ENCODE peak calls at places on chromosomes 11 and 22, in five cellular contexts. One of them, this sample, is unnamed.

GRCh38 chr11:3230636-3231549 is 1.3 kb downstream of the MRGPRE start:
- DNase-seq in A673: no peak
- DNase-seq in lower lobe of right lung: no peak
- DNase-seq in PC-3: no peak
- DNase-seq in A549: no peak
- DNase-seq in this sample: no peak

GRCh38 chr11:63623513-63624140 is 9.4 kb upstream of the PLAAT3 start:
- DNase-seq in A673: no peak
- DNase-seq in lower lobe of right lung: no peak
- DNase-seq in PC-3: no peak
- DNase-seq in A549: no peak
- DNase-seq in this sample: no peak

GRCh38 chr11:18749681-18750319 is 23.8 kb upstream of the IGSF22 start:
- DNase-seq in A673: peak
- DNase-seq in lower lobe of right lung: no peak
- DNase-seq in PC-3: peak
- DNase-seq in A549: peak
- DNase-seq in this sample: no peak

GRCh38 chr11:1014276-1014675 is 22.2 kb downstream of the MUC6 start:
- DNase-seq in A673: no peak
- DNase-seq in lower lobe of right lung: no peak
- DNase-seq in PC-3: no peak
- DNase-seq in A549: no peak
- DNase-seq in this sample: no peak

GRCh38 chr11:123185326-123185725 is 9.7 kb downstream of the CLMP start:
- DNase-seq in A673: no peak
- DNase-seq in lower lobe of right lung: no peak
- DNase-seq in PC-3: no peak
- DNase-seq in A549: no peak
- DNase-seq in this sample: no peak

GRCh38 chr22:49705631-49706352 is 121.9 kb downstream of the BRD1 start:
- DNase-seq in A673: no peak
- DNase-seq in lower lobe of right lung: no peak
- DNase-seq in PC-3: no peak
- DNase-seq in A549: no peak
- DNase-seq in this sample: no peak

GRCh38 chr22:27801197-27801615 is 350 bp downstream of the MN1 start:
- DNase-seq in A673: peak
- DNase-seq in lower lobe of right lung: no peak
- DNase-seq in PC-3: peak
- DNase-seq in A549: peak
- DNase-seq in this sample: no peak

GRCh38 chr11:26028294-26028954 is 303.5 kb upstream of the ANO3 start:
- DNase-seq in A673: no peak
- DNase-seq in lower lobe of right lung: no peak
- DNase-seq in PC-3: peak
- DNase-seq in A549: peak
- DNase-seq in this sample: no peak

GRCh38 chr11:103085758-103086365 is 6.1 kb downstream of the DCUN1D5 start:
- DNase-seq in A673: no peak
- DNase-seq in lower lobe of right lung: no peak
- DNase-seq in PC-3: no peak
- DNase-seq in A549: no peak
- DNase-seq in this sample: no peak

GRCh38 chr11:87239001-87239400 is 201.3 kb downstream of the TMEM135 start:
- DNase-seq in A673: no peak
- DNase-seq in lower lobe of right lung: no peak
- DNase-seq in PC-3: no peak
- DNase-seq in A549: no peak
- DNase-seq in this sample: no peak

GRCh38 chr22:23281406-23282088 is 101.2 kb downstream of the BCR start:
- DNase-seq in A673: peak
- DNase-seq in lower lobe of right lung: peak
- DNase-seq in PC-3: peak
- DNase-seq in A549: peak
- DNase-seq in this sample: peak

GRCh38 chr11:119319136-119319701 is 2.3 kb upstream of the MCAM start:
- DNase-seq in A673: no peak
- DNase-seq in lower lobe of right lung: no peak
- DNase-seq in PC-3: no peak
- DNase-seq in A549: no peak
- DNase-seq in this sample: no peak

GRCh38 chr11:119316017-119316728 is 757 bp downstream of the MCAM start:
- DNase-seq in A673: peak
- DNase-seq in lower lobe of right lung: no peak
- DNase-seq in PC-3: peak
- DNase-seq in A549: no peak
- DNase-seq in this sample: no peak

GRCh38 chr11:119316729-119317591 is at the start of gene MCAM:
- DNase-seq in A673: peak
- DNase-seq in lower lobe of right lung: no peak
- DNase-seq in PC-3: peak
- DNase-seq in A549: no peak
- DNase-seq in this sample: no peak

GRCh38 chr11:119318240-119319135 is 1.6 kb upstream of the MCAM start:
- DNase-seq in A673: no peak
- DNase-seq in lower lobe of right lung: no peak
- DNase-seq in PC-3: peak
- DNase-seq in A549: no peak
- DNase-seq in this sample: peak

DNA sequence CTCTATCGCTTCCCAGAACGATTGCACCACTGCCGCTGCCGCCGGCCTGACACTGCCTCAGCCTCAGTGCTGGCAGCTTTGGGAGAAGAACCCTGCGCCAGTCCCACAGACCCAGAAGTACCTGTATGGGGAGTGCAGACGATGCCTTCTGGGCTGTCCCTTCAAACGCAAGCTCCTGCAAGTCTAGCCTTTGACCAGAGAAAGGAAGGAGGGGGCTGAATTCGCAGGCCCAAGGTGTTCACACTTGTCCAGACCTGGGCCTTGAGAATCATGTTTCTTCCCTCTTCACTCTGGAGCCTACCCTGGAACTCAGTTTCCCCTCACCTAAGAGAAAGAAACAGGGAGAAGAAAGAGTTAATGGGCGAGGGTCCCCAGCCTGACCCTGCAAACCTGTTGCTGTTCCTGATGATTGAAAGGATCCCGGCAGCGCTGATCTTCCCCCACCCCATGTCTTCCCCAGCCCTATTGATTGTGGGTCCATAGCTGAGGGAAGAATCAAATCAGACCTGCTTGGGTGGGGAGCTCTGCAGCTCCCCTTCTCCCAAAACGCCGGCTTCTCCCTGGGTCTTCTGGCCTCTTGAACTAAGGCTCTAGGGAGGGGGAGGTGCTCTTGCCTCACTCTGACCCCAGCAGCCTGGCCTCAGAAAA is 786 bp upstream of the MCAM start:
- DNase-seq in A673: no peak
- DNase-seq in lower lobe of right lung: no peak
- DNase-seq in PC-3: no peak
- DNase-seq in A549: no peak
- DNase-seq in this sample: no peak
- H3K4me3 ChIP-seq in A673: peak
- H3K4me3 ChIP-seq in lower lobe of right lung: peak
- H3K4me3 ChIP-seq in PC-3: peak
- H3K4me3 ChIP-seq in A549: no peak
- H3K4me3 ChIP-seq in this sample: peak

DNA sequence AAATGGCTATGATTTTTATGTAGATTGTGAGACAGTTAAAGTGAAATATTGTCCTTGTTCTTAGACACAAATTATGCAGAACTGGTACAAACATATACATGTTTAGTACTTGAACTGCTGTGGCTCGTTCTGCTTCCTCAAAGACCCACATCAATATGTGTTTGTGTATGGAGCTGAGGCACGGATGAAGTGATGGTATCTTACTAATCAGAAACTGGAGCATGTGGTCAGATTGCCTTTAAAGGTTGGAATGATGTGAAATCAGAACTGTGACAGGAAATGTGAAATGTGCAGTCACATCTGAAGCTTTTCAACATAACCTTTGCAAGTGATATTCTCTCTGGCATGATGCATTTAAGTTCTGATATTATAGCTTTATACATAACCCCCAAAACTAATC is 130.5 kb downstream of the NAV2 start:
- DNase-seq in A673: no peak
- DNase-seq in lower lobe of right lung: no peak
- DNase-seq in PC-3: no peak
- DNase-seq in A549: no peak
- DNase-seq in this sample: no peak
- H3K4me3 ChIP-seq in A673: no peak
- H3K4me3 ChIP-seq in lower lobe of right lung: no peak
- H3K4me3 ChIP-seq in PC-3: no peak
- H3K4me3 ChIP-seq in A549: no peak
- H3K4me3 ChIP-seq in this sample: no peak

GRCh38 chr11:73240190-73240781 is 22.2 kb downstream of the P2RY2 start:
- DNase-seq in A673: no peak
- DNase-seq in lower lobe of right lung: no peak
- DNase-seq in PC-3: no peak
- DNase-seq in A549: no peak
- DNase-seq in this sample: no peak

GRCh38 chr11:73241300-73241699 is 23.2 kb downstream of the P2RY2 start:
- DNase-seq in A673: no peak
- DNase-seq in lower lobe of right lung: no peak
- DNase-seq in PC-3: no peak
- DNase-seq in A549: no peak
- DNase-seq in this sample: no peak

GRCh38 chr11:73244589-73245240 is 26.6 kb downstream of the P2RY2 start:
- DNase-seq in A673: no peak
- DNase-seq in lower lobe of right lung: no peak
- DNase-seq in PC-3: no peak
- DNase-seq in A549: no peak
- DNase-seq in this sample: no peak

GRCh38 chr11:73243093-73243485 is 25.0 kb downstream of the P2RY2 start:
- DNase-seq in A673: no peak
- DNase-seq in lower lobe of right lung: no peak
- DNase-seq in PC-3: no peak
- DNase-seq in A549: no peak
- DNase-seq in this sample: no peak

DNA sequence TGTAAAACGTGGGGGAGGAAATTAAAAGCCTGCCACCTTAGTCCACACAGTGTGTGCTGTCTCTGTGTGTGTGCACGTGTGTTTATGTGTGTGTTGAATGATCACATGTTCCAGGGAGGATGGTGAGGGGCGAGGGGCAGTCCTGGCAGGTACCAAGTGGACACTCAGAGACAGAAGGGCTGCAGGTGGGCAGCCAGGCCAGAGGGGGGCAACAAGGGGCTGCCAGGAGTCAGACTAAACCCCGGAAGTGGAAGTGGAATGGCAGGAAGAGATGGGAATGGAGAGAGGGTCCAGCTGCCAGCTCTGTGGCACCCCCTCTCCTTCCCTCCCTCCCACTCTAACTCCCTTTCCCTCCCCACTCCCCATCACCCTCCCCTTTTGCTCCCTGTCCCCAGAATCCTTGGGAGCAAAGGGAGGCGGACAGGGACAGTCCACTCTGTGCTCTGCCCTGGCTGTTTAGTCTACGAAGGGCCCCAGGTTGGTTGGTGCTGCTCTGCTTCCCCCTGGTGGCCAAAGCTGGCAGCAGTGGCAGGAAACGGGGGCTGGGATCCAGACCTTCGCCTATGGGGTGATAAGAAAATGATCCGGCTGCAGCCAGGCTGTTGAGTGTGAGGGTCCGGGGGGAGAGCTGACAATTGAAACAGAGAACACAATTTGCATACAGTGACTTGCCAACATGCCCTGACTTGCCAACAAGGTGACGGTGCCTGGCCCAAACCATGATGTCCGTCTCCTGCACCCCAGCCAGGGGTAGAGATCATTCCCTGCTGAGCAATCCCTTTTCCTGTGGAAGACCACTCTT is 24.4 kb downstream of the P2RY2 start:
- DNase-seq in A673: peak
- DNase-seq in lower lobe of right lung: peak
- DNase-seq in PC-3: peak
- DNase-seq in A549: peak
- DNase-seq in this sample: no peak
- H3K4me3 ChIP-seq in A673: peak
- H3K4me3 ChIP-seq in lower lobe of right lung: peak
- H3K4me3 ChIP-seq in PC-3: no peak
- H3K4me3 ChIP-seq in A549: no peak
- H3K4me3 ChIP-seq in this sample: no peak

GRCh38 chr11:57456960-57457642 is 3.2 kb upstream of the RTN4RL2 start:
- DNase-seq in A673: peak
- DNase-seq in lower lobe of right lung: peak
- DNase-seq in PC-3: peak
- DNase-seq in A549: peak
- DNase-seq in this sample: peak
- H3K4me3 ChIP-seq in A673: no peak
- H3K4me3 ChIP-seq in lower lobe of right lung: no peak
- H3K4me3 ChIP-seq in PC-3: peak
- H3K4me3 ChIP-seq in A549: no peak
- H3K4me3 ChIP-seq in this sample: no peak

This sample was measured in GM12864.